ENCODE peak calls at places on chromosome 3, in ten cellular contexts. Q is tibial artery; L is stimulated activated CD4-positive, alpha-beta T cell treated with anti-CD3 and anti-CD28 coated beads, Interleukin-4, amount 100 ng/mL, for 1 hour; O is cardiac muscle cell; B is NCI-H1092 treated with DMSO at 0.1 percent for 48 hours; N is left ventricle myocardium inferior; E is retina; K is NCI-H1105 treated with DMSO at 0.1 percent for 48 hours; J is AG04449; W is AG20443. I is an unnamed sample.

GRCh38 chr3:172591876-172592771 is 68.9 kb upstream of the TNFSF10 start:
- DNase-seq in Q (no peak), L (peak), O (no peak), B (no peak), N (no peak), E (no peak), K (no peak), J (no peak), W (no peak), I (no peak)

GRCh38 chr3:111069974-111070751 is 1.5 kb upstream of the NECTIN3 start:
- DNase-seq in Q (peak), L (no peak), O (peak), B (no peak), N (no peak), E (peak), K (no peak), J (no peak), W (peak), I (peak)

GRCh38 chr3:56851966-56852884 is 50.5 kb upstream of the ARHGEF3 start:
- DNase-seq in Q (no peak), L (no peak), O (peak), B (no peak), N (no peak), E (no peak), K (no peak), J (no peak), W (no peak), I (no peak)

GRCh38 chr3:109532257-109533216 is 195.2 kb upstream of the DPPA4 start:
- DNase-seq in Q (no peak), L (peak), O (peak), B (no peak), N (no peak), E (peak), K (peak), J (peak), W (peak), I (peak)

GRCh38 chr3:36911990-36912804 is 32.7 kb downstream of the TRANK1 start:
- DNase-seq in Q (no peak), L (no peak), O (peak), B (no peak), N (no peak), E (no peak), K (no peak), J (no peak), W (peak), I (no peak)

GRCh38 chr3:9129366-9129765 is 120.1 kb downstream of the SRGAP3 start:
- DNase-seq in Q (no peak), L (no peak), O (no peak), B (no peak), N (no peak), E (no peak), K (no peak), J (no peak), W (no peak), I (no peak)

GRCh38 chr3:79467721-79468120 is 300.1 kb downstream of the ROBO1 start:
- DNase-seq in Q (no peak), L (no peak), O (no peak), B (no peak), N (no peak), E (no peak), K (no peak), J (no peak), W (no peak), I (no peak)

GRCh38 chr3:179488213-179488612 is 36.9 kb upstream of the GNB4 start:
- DNase-seq in Q (no peak), L (no peak), O (no peak), B (no peak), N (no peak), E (no peak), K (no peak), J (no peak), W (no peak), I (no peak)

GRCh38 chr3:31567036-31567435 is 34.3 kb downstream of the STT3B start:
- DNase-seq in Q (no peak), L (no peak), O (no peak), B (no peak), N (no peak), E (no peak), K (no peak), J (no peak), W (no peak), I (no peak)

GRCh38 chr3:186189492-186189891 is 80.6 kb upstream of the ETV5 start:
- DNase-seq in Q (no peak), L (no peak), O (no peak), B (no peak), N (no peak), E (no peak), K (no peak), J (no peak), W (no peak), I (no peak)

GRCh38 chr3:45986303-45986982 is 9.2 kb downstream of the FYCO1 start:
- DNase-seq in Q (peak), L (no peak), O (peak), B (no peak), N (peak), E (no peak), K (no peak), J (no peak), W (peak), I (no peak)

GRCh38 chr3:173709026-173709425 is 311.5 kb downstream of the NLGN1 start:
- DNase-seq in Q (no peak), L (no peak), O (peak), B (no peak), N (no peak), E (no peak), K (no peak), J (no peak), W (peak), I (no peak)

GRCh38 chr3:183560607-183561006 is 5.1 kb upstream of the KLHL6 start:
- DNase-seq in Q (no peak), L (no peak), O (no peak), B (no peak), N (no peak), E (no peak), K (no peak), J (no peak), W (no peak), I (no peak)

GRCh38 chr3:169812124-169812843 is 386 bp upstream of the LRRIQ4 start:
- DNase-seq in Q (peak), L (peak), O (peak), B (peak), N (peak), E (peak), K (peak), J (no peak), W (peak), I (peak)

GRCh38 chr3:14238936-14239335 is 60.3 kb downstream of the LSM3 start:
- DNase-seq in Q (no peak), L (no peak), O (no peak), B (no peak), N (no peak), E (no peak), K (no peak), J (no peak), W (no peak), I (no peak)

GRCh38 chr3:113038326-113038725 is 47.5 kb downstream of the GTPBP8 start:
- DNase-seq in Q (no peak), L (no peak), O (no peak), B (no peak), N (no peak), E (no peak), K (no peak), J (no peak), W (no peak), I (no peak)

GRCh38 chr3:111963424-111963823 is 15.4 kb upstream of the ABHD10 start:
- DNase-seq in Q (no peak), L (no peak), O (peak), B (no peak), N (no peak), E (no peak), K (no peak), J (peak), W (peak), I (no peak)

GRCh38 chr3:126510323-126510910 is 7.2 kb downstream of the UROC1 start:
- DNase-seq in Q (no peak), L (no peak), O (no peak), B (no peak), N (no peak), E (no peak), K (no peak), J (no peak), W (no peak), I (no peak)

GRCh38 chr3:110314512-110315114 is 757.0 kb upstream of the NECTIN3 start:
- DNase-seq in Q (no peak), L (peak), O (peak), B (peak), N (no peak), E (peak), K (peak), J (no peak), W (peak), I (peak)

GRCh38 chr3:178703268-178703975 is 167.2 kb downstream of the KCNMB2 start:
- DNase-seq in Q (no peak), L (no peak), O (peak), B (no peak), N (no peak), E (no peak), K (no peak), J (peak), W (no peak), I (no peak)

GRCh38 chr3:28301607-28302158 is 46.8 kb upstream of the ZCWPW2 start:
- DNase-seq in Q (no peak), L (no peak), O (no peak), B (no peak), N (no peak), E (no peak), K (no peak), J (no peak), W (no peak), I (no peak)

GRCh38 chr3:127177226-127177625 is 15.7 kb upstream of the PRR23E start:
- DNase-seq in Q (peak), L (no peak), O (peak), B (no peak), N (no peak), E (no peak), K (no peak), J (no peak), W (no peak), I (no peak)

GRCh38 chr3:109035082-109035481 is 81.4 kb upstream of the GUCA1C start:
- DNase-seq in Q (no peak), L (no peak), O (no peak), B (no peak), N (no peak), E (no peak), K (no peak), J (no peak), W (no peak), I (no peak)

I was measured in SK-N-DZ.